ENCODE peak calls at places on chromosomes 3 and 15, in nine cellular contexts. U is OCI-LY7, D is mesendoderm, G is psoas muscle, E is HepG2, N is upper lobe of right lung, R is ovary, J is neural progenitor cell, O is heart right ventricle. W is an unnamed sample.

GRCh38 chr3:162704991-162705390 is 1208.4 kb downstream of the OTOL1 start:
- DNase-seq in G (no peak), O (no peak), D (no peak), N (no peak), R (no peak), E (no peak), U (no peak), J (no peak), W (no peak)

GRCh38 chr3:127887321-127887720 is 27.7 kb upstream of the KBTBD12 start:
- DNase-seq in U (no peak), D (no peak), G (no peak), E (no peak), N (no peak), O (no peak), J (no peak), R (no peak), W (no peak)

GRCh38 chr3:4532535-4533112 is 39.5 kb downstream of the ITPR1 start:
- DNase-seq in J (peak), E (no peak), G (no peak), U (no peak), D (peak), N (no peak), R (no peak), O (no peak), W (no peak)

GRCh38 chr15:71551566-71551965 is 258.8 kb upstream of the NR2E3 start:
- DNase-seq in O (no peak), J (no peak), N (no peak), G (no peak), E (no peak), U (no peak), R (no peak), D (no peak), W (no peak)

GRCh38 chr3:144369151-144369879 is 397.7 kb downstream of the DIPK2A start:
- DNase-seq in O (no peak), N (no peak), R (no peak), G (no peak), J (peak), U (no peak), E (no peak), D (no peak), W (no peak)

GRCh38 chr3:100041328-100041749 is 73.0 kb downstream of the FILIP1L start:
- DNase-seq in N (no peak), U (no peak), D (peak), E (peak), G (no peak), O (no peak), R (no peak), J (no peak), W (no peak)

GRCh38 chr15:58115692-58116091 is 22.5 kb upstream of the AQP9 start:
- DNase-seq in G (no peak), U (no peak), R (no peak), O (no peak), D (peak), E (peak), N (no peak), J (peak), W (no peak)

GRCh38 chr3:71129611-71130515 is 453.7 kb downstream of the FOXP1 start:
- DNase-seq in E (no peak), O (no peak), D (peak), G (no peak), J (no peak), N (no peak), U (peak), R (no peak), W (no peak)

GRCh38 chr3:151345854-151346253 is 16.5 kb upstream of the P2RY13 start:
- DNase-seq in N (no peak), U (no peak), D (no peak), E (no peak), R (no peak), J (no peak), O (no peak), G (no peak), W (no peak)

GRCh38 chr3:45994661-45995369 is 809 bp downstream of the FYCO1 start:
- DNase-seq in N (no peak), G (no peak), J (peak), U (peak), R (peak), D (peak), E (peak), O (peak), W (no peak)

GRCh38 chr3:187545391-187545790 is 124.8 kb downstream of the SST start:
- DNase-seq in G (no peak), U (no peak), J (no peak), O (no peak), R (no peak), E (no peak), D (no peak), N (no peak), W (no peak)

GRCh38 chr3:69309810-69310209 is 76.1 kb downstream of the FRMD4B start:
- DNase-seq in D (peak), U (no peak), N (no peak), G (no peak), R (no peak), J (peak), O (no peak), E (peak), W (no peak)

GRCh38 chr3:14822875-14823807 is 4.4 kb downstream of the FGD5 start:
- DNase-seq in U (no peak), N (no peak), R (no peak), J (no peak), E (no peak), O (no peak), D (no peak), G (no peak), W (no peak)

GRCh38 chr15:69593981-69594966 is 141.7 kb downstream of the RPLP1 start:
- DNase-seq in J (no peak), N (peak), U (no peak), E (peak), D (no peak), R (peak), O (peak), G (peak), W (no peak)

GRCh38 chr3:195004512-195005250 is 266.3 kb downstream of the XXYLT1 start:
- DNase-seq in G (no peak), N (peak), O (no peak), U (no peak), R (no peak), D (no peak), E (no peak), J (no peak), W (no peak)

GRCh38 chr3:47443611-47443995 is 32.1 kb downstream of the SCAP start:
- DNase-seq in E (peak), R (no peak), O (no peak), G (no peak), D (no peak), U (no peak), N (no peak), J (no peak), W (no peak)

GRCh38 chr15:39466428-39466827 is 114.5 kb upstream of the THBS1 start:
- DNase-seq in E (no peak), N (peak), D (no peak), G (peak), R (peak), U (no peak), O (peak), J (no peak), W (no peak)

DNA sequence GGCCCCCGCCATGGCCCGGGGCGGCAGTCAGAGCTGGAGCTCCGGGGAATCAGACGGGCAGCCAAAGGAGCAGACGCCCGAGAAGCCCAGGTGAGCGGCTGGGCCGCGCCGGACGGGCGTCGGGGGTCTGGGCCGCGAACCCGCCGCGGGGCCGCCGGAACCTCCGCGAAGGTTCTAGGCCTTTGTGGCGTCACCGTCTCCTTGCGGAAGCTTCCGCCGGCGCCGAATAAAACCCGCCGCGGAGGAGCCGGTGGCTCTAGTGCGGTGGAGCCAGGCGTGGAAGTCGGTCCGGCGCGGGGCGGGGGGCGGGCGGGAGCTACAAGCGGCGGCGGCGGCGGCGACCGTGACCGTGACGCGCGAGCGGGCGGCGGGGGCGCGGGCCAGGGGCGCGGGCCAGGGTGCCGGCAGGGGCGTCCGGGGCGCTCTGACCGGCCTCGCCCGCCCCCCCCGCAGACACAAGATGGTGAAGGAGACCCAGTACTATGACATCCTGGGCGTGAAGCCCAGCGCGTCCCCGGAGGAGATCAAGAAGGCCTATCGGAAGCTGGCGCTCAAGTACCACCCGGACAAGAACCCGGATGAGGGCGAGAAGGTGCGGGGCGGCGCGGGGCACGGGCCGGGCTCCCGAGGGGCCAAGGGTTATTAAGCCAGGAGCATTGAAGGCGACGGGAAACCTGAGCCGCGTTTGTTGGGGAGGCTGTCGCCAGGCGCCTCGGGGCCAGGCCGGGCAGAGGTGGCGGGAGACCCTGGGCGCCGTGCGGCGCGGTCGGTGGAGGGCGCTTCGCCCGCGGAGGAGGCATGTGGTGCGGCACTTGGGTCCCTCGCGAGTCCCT is at the start of gene DNAJA4:
- DNase-seq in O (peak), N (peak), E (no peak), J (peak), G (peak), U (no peak), R (peak), D (no peak), W (peak)
- H3K4me3 ChIP-seq in O (peak), N (peak), E (no peak), J (no peak), G (peak), U (no peak), R (peak), D (no peak), W (peak)

DNA sequence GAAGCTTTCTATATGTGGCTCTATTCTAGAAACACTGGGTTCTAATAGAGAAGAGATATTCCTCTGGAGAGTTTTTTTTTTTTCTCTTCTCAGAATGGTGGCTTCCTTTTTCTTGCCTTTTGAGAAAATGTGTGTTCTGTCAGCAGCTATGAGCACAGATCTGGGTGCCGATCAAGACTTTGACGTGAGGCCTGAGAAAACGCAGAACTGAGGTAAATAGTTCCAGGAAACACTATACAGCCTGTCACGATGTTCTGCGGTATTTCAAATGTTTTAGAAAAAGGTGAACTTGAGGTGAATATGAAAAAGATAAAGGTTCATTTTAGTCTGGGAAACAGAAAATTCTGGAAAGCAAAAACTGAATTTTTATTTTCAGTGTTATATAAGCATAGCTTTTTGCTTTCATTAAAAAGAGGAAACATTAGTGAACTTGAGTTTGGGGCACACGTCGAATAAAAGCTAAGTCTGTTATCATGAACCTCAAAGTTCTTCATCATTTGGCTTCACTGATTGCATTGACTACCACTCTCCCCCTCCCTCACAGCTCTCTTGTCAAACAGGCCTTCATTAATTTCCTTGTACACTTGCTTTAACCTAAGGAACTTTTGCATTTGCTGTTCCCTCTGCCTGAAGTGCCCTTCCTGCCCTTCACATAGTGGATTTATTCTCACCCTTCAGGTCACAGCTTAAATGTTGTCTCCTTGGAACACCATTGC is 265.1 kb downstream of the NFKBIZ start:
- DNase-seq in R (no peak), D (no peak), J (no peak), N (no peak), G (no peak), O (no peak), U (no peak), E (no peak), W (no peak)
- H3K27ac ChIP-seq in R (no peak), D (no peak), J (no peak), N (no peak), G (no peak), O (no peak), U (no peak), E (no peak), W (no peak)

GRCh38 chr15:96354731-96355560 is 24.4 kb downstream of the NR2F2 start:
- DNase-seq in G (no peak), R (no peak), J (peak), N (no peak), U (no peak), O (no peak), D (peak), E (peak), W (no peak)
- H3K4me3 ChIP-seq in G (peak), R (peak), J (peak), N (peak), U (no peak), O (peak), D (no peak), E (peak), W (peak)

GRCh38 chr3:170473358-170473757 is 54.7 kb downstream of the CLDN11 start:
- DNase-seq in U (no peak), O (no peak), E (no peak), J (no peak), R (peak), G (no peak), N (no peak), D (no peak), W (no peak)

GRCh38 chr3:170469151-170470062 is 50.7 kb downstream of the CLDN11 start:
- DNase-seq in R (no peak), J (no peak), D (no peak), O (no peak), E (no peak), N (no peak), G (no peak), U (no peak), W (no peak)

GRCh38 chr3:170467560-170467959 is 48.9 kb downstream of the CLDN11 start:
- DNase-seq in J (no peak), N (no peak), D (no peak), R (no peak), U (no peak), E (no peak), G (no peak), O (no peak), W (no peak)

GRCh38 chr3:170470063-170471006 is 51.7 kb downstream of the CLDN11 start:
- DNase-seq in E (no peak), O (no peak), G (no peak), N (no peak), U (no peak), J (no peak), R (no peak), D (no peak), W (peak)

GRCh38 chr3:170471149-170471548 is 52.5 kb downstream of the CLDN11 start:
- DNase-seq in G (no peak), U (no peak), E (no peak), N (no peak), R (no peak), O (no peak), J (no peak), D (no peak), W (no peak)
- H3K27ac ChIP-seq in G (no peak), U (no peak), E (no peak), N (no peak), R (no peak), O (no peak), J (no peak), D (no peak), W (peak)

GRCh38 chr3:157104521-157104920 is 55.4 kb downstream of the CCNL1 start:
- DNase-seq in D (no peak), J (no peak), G (no peak), R (no peak), N (no peak), O (no peak), U (no peak), E (no peak), W (no peak)

GRCh38 chr3:157104928-157105652 is 54.9 kb downstream of the CCNL1 start:
- DNase-seq in J (peak), G (no peak), E (no peak), D (peak), O (no peak), U (peak), N (no peak), R (no peak), W (no peak)

GRCh38 chr3:157102098-157102497 is 57.8 kb downstream of the CCNL1 start:
- DNase-seq in U (no peak), E (no peak), N (no peak), R (no peak), J (no peak), O (no peak), G (no peak), D (no peak), W (no peak)

GRCh38 chr3:157103280-157103679 is 56.7 kb downstream of the CCNL1 start:
- DNase-seq in O (no peak), E (no peak), R (no peak), G (no peak), N (no peak), U (peak), D (no peak), J (no peak), W (no peak)

GRCh38 chr3:157103860-157104259 is 56.1 kb downstream of the CCNL1 start:
- DNase-seq in G (no peak), D (no peak), J (no peak), O (no peak), E (peak), N (no peak), U (no peak), R (no peak), W (no peak)
- H3K4me3 ChIP-seq in G (no peak), D (no peak), J (no peak), O (no peak), E (no peak), N (no peak), U (peak), R (no peak), W (no peak)

DNA sequence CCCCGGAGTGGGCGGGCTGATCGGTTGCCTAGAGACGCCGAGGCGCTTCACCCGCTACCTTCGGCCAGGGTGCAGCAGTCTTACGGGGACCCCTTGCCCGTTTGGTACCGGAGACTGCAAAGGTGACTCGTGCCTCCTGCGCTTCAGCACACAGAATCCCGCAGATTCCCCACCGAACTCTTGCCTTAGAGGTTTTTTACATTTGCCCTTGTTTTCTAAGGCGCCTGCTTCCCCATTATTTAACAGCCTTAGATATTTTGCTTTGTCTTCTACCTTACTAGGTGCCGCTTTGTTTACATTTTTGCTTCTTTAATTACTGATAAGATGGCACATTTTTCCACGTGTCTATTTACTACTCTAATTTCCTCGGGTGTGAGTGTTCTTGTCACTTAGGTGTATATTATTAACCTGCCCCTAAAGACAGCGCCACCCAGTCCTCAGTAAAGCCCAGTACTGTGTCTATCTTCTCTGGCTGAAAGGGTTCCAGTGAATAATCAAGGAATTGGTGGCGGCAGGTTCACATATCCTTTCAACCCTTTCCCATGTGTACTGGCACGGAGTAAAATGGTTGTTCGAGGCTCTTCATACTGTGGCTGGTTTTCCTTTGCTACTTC is 563 bp upstream of the CEP152 start:
- DNase-seq in N (no peak), R (no peak), D (no peak), U (peak), G (no peak), J (peak), O (no peak), E (peak), W (no peak)
- H3K27ac ChIP-seq in N (no peak), R (no peak), D (no peak), U (no peak), G (no peak), J (no peak), O (no peak), E (no peak), W (no peak)